ENCODE peak calls at places on chromosomes 5 and 9, in four cellular contexts. One of them, this sample, is unnamed.

GRCh38 chr9:121648799-121649198 is 2.6 kb upstream of the DAB2IP start:
- DNase-seq in activated CD4-positive, alpha-beta T cell treated with anti-CD3 and anti-CD28 coated beads, Interleukin-2, amount 10 ng/mL, durations not matched to agents 24 days and 14 days: no peak
- DNase-seq in NCI-H1417: no peak
- DNase-seq in BJ: no peak
- DNase-seq in this sample: no peak

GRCh38 chr9:34123682-34124081 is 2.8 kb downstream of the DCAF12 start:
- DNase-seq in activated CD4-positive, alpha-beta T cell treated with anti-CD3 and anti-CD28 coated beads, Interleukin-2, amount 10 ng/mL, durations not matched to agents 24 days and 14 days: peak
- DNase-seq in NCI-H1417: no peak
- DNase-seq in BJ: no peak
- DNase-seq in this sample: no peak

GRCh38 chr9:135519179-135519971 is 1.9 kb upstream of the LCN1 start:
- DNase-seq in activated CD4-positive, alpha-beta T cell treated with anti-CD3 and anti-CD28 coated beads, Interleukin-2, amount 10 ng/mL, durations not matched to agents 24 days and 14 days: no peak
- DNase-seq in NCI-H1417: no peak
- DNase-seq in BJ: no peak
- DNase-seq in this sample: no peak

GRCh38 chr5:168365581-168366081 is 74.2 kb downstream of the WWC1 start:
- DNase-seq in activated CD4-positive, alpha-beta T cell treated with anti-CD3 and anti-CD28 coated beads, Interleukin-2, amount 10 ng/mL, durations not matched to agents 24 days and 14 days: no peak
- DNase-seq in NCI-H1417: no peak
- DNase-seq in BJ: no peak
- DNase-seq in this sample: no peak

GRCh38 chr5:8981016-8981415 is 564.9 kb downstream of the SEMA5A start:
- DNase-seq in activated CD4-positive, alpha-beta T cell treated with anti-CD3 and anti-CD28 coated beads, Interleukin-2, amount 10 ng/mL, durations not matched to agents 24 days and 14 days: no peak
- DNase-seq in NCI-H1417: no peak
- DNase-seq in BJ: no peak
- DNase-seq in this sample: no peak

GRCh38 chr5:120252839-120253238 is 211.3 kb upstream of the PRR16 start:
- DNase-seq in activated CD4-positive, alpha-beta T cell treated with anti-CD3 and anti-CD28 coated beads, Interleukin-2, amount 10 ng/mL, durations not matched to agents 24 days and 14 days: no peak
- DNase-seq in NCI-H1417: peak
- DNase-seq in BJ: no peak
- DNase-seq in this sample: no peak

GRCh38 chr5:180054226-180054625 is 17.3 kb downstream of the RNF130 start:
- DNase-seq in activated CD4-positive, alpha-beta T cell treated with anti-CD3 and anti-CD28 coated beads, Interleukin-2, amount 10 ng/mL, durations not matched to agents 24 days and 14 days: no peak
- DNase-seq in NCI-H1417: no peak
- DNase-seq in BJ: no peak
- DNase-seq in this sample: no peak

GRCh38 chr5:76701298-76701697 is 14.6 kb upstream of the F2R start:
- DNase-seq in activated CD4-positive, alpha-beta T cell treated with anti-CD3 and anti-CD28 coated beads, Interleukin-2, amount 10 ng/mL, durations not matched to agents 24 days and 14 days: no peak
- DNase-seq in NCI-H1417: no peak
- DNase-seq in BJ: no peak
- DNase-seq in this sample: no peak

GRCh38 chr9:5892456-5893133 is 1.9 kb downstream of the MLANA start:
- DNase-seq in activated CD4-positive, alpha-beta T cell treated with anti-CD3 and anti-CD28 coated beads, Interleukin-2, amount 10 ng/mL, durations not matched to agents 24 days and 14 days: no peak
- DNase-seq in NCI-H1417: peak
- DNase-seq in BJ: no peak
- DNase-seq in this sample: no peak

GRCh38 chr5:142475102-142475501 is 150.3 kb upstream of the SPRY4 start:
- DNase-seq in activated CD4-positive, alpha-beta T cell treated with anti-CD3 and anti-CD28 coated beads, Interleukin-2, amount 10 ng/mL, durations not matched to agents 24 days and 14 days: no peak
- DNase-seq in NCI-H1417: no peak
- DNase-seq in BJ: no peak
- DNase-seq in this sample: no peak

GRCh38 chr9:72038408-72038807 is 22.0 kb downstream of the C9orf57 start:
- DNase-seq in activated CD4-positive, alpha-beta T cell treated with anti-CD3 and anti-CD28 coated beads, Interleukin-2, amount 10 ng/mL, durations not matched to agents 24 days and 14 days: no peak
- DNase-seq in NCI-H1417: peak
- DNase-seq in BJ: no peak
- DNase-seq in this sample: no peak

GRCh38 chr5:117486291-117486690 is 911.7 kb upstream of the SEMA6A start:
- DNase-seq in activated CD4-positive, alpha-beta T cell treated with anti-CD3 and anti-CD28 coated beads, Interleukin-2, amount 10 ng/mL, durations not matched to agents 24 days and 14 days: no peak
- DNase-seq in NCI-H1417: no peak
- DNase-seq in BJ: no peak
- DNase-seq in this sample: no peak

GRCh38 chr5:36644727-36645126 is 38.3 kb downstream of the SLC1A3 start:
- DNase-seq in activated CD4-positive, alpha-beta T cell treated with anti-CD3 and anti-CD28 coated beads, Interleukin-2, amount 10 ng/mL, durations not matched to agents 24 days and 14 days: no peak
- DNase-seq in NCI-H1417: no peak
- DNase-seq in BJ: no peak
- DNase-seq in this sample: no peak

GRCh38 chr5:174419523-174420132 is 304.8 kb upstream of the MSX2 start:
- DNase-seq in activated CD4-positive, alpha-beta T cell treated with anti-CD3 and anti-CD28 coated beads, Interleukin-2, amount 10 ng/mL, durations not matched to agents 24 days and 14 days: peak
- DNase-seq in NCI-H1417: peak
- DNase-seq in BJ: peak
- DNase-seq in this sample: peak

GRCh38 chr9:137167752-137168574 is 1.9 kb downstream of the LRRC26 start:
- DNase-seq in activated CD4-positive, alpha-beta T cell treated with anti-CD3 and anti-CD28 coated beads, Interleukin-2, amount 10 ng/mL, durations not matched to agents 24 days and 14 days: no peak
- DNase-seq in NCI-H1417: peak
- DNase-seq in BJ: no peak
- DNase-seq in this sample: no peak

GRCh38 chr5:177542816-177543472 is 11.4 kb downstream of the FAM193B start:
- DNase-seq in activated CD4-positive, alpha-beta T cell treated with anti-CD3 and anti-CD28 coated beads, Interleukin-2, amount 10 ng/mL, durations not matched to agents 24 days and 14 days: no peak
- DNase-seq in NCI-H1417: no peak
- DNase-seq in BJ: no peak
- DNase-seq in this sample: no peak

GRCh38 chr9:36765077-36765390 is 192.3 kb downstream of the MELK start:
- DNase-seq in activated CD4-positive, alpha-beta T cell treated with anti-CD3 and anti-CD28 coated beads, Interleukin-2, amount 10 ng/mL, durations not matched to agents 24 days and 14 days: no peak
- DNase-seq in NCI-H1417: no peak
- DNase-seq in BJ: no peak
- DNase-seq in this sample: no peak

GRCh38 chr9:137390553-137391410 is 32.2 kb downstream of the EXD3 start:
- DNase-seq in activated CD4-positive, alpha-beta T cell treated with anti-CD3 and anti-CD28 coated beads, Interleukin-2, amount 10 ng/mL, durations not matched to agents 24 days and 14 days: no peak
- DNase-seq in NCI-H1417: peak
- DNase-seq in BJ: no peak
- DNase-seq in this sample: no peak

GRCh38 chr5:132498686-132499271 is 8.2 kb upstream of the IRF1 start:
- DNase-seq in activated CD4-positive, alpha-beta T cell treated with anti-CD3 and anti-CD28 coated beads, Interleukin-2, amount 10 ng/mL, durations not matched to agents 24 days and 14 days: peak
- DNase-seq in NCI-H1417: no peak
- DNase-seq in BJ: no peak
- DNase-seq in this sample: no peak

GRCh38 chr9:108416321-108416720 is 439.5 kb downstream of the ACTL7B start:
- DNase-seq in activated CD4-positive, alpha-beta T cell treated with anti-CD3 and anti-CD28 coated beads, Interleukin-2, amount 10 ng/mL, durations not matched to agents 24 days and 14 days: no peak
- DNase-seq in NCI-H1417: peak
- DNase-seq in BJ: no peak
- DNase-seq in this sample: no peak

GRCh38 chr9:97511762-97512429 is 10.4 kb downstream of the TMOD1 start:
- DNase-seq in activated CD4-positive, alpha-beta T cell treated with anti-CD3 and anti-CD28 coated beads, Interleukin-2, amount 10 ng/mL, durations not matched to agents 24 days and 14 days: no peak
- DNase-seq in NCI-H1417: no peak
- DNase-seq in BJ: no peak
- DNase-seq in this sample: no peak

GRCh38 chr5:125424374-125424773 is 677.9 kb upstream of the ZNF608 start:
- DNase-seq in activated CD4-positive, alpha-beta T cell treated with anti-CD3 and anti-CD28 coated beads, Interleukin-2, amount 10 ng/mL, durations not matched to agents 24 days and 14 days: no peak
- DNase-seq in NCI-H1417: peak
- DNase-seq in BJ: no peak
- DNase-seq in this sample: no peak

GRCh38 chr9:100167176-100167575 is 68.1 kb downstream of the INVS start:
- DNase-seq in activated CD4-positive, alpha-beta T cell treated with anti-CD3 and anti-CD28 coated beads, Interleukin-2, amount 10 ng/mL, durations not matched to agents 24 days and 14 days: no peak
- DNase-seq in NCI-H1417: no peak
- DNase-seq in BJ: no peak
- DNase-seq in this sample: no peak

GRCh38 chr5:137201876-137202275 is 297.2 kb downstream of the SPOCK1 start:
- DNase-seq in activated CD4-positive, alpha-beta T cell treated with anti-CD3 and anti-CD28 coated beads, Interleukin-2, amount 10 ng/mL, durations not matched to agents 24 days and 14 days: no peak
- DNase-seq in NCI-H1417: no peak
- DNase-seq in BJ: no peak
- DNase-seq in this sample: no peak

GRCh38 chr5:15510816-15511215 is 10.8 kb downstream of the FBXL7 start:
- DNase-seq in activated CD4-positive, alpha-beta T cell treated with anti-CD3 and anti-CD28 coated beads, Interleukin-2, amount 10 ng/mL, durations not matched to agents 24 days and 14 days: no peak
- DNase-seq in NCI-H1417: no peak
- DNase-seq in BJ: no peak
- DNase-seq in this sample: no peak

GRCh38 chr5:147576646-147577535 is 67.0 kb upstream of the DPYSL3 start:
- DNase-seq in activated CD4-positive, alpha-beta T cell treated with anti-CD3 and anti-CD28 coated beads, Interleukin-2, amount 10 ng/mL, durations not matched to agents 24 days and 14 days: peak
- DNase-seq in NCI-H1417: peak
- DNase-seq in BJ: no peak
- DNase-seq in this sample: no peak

GRCh38 chr5:116865651-116866050 is 291.0 kb upstream of the SEMA6A start:
- DNase-seq in activated CD4-positive, alpha-beta T cell treated with anti-CD3 and anti-CD28 coated beads, Interleukin-2, amount 10 ng/mL, durations not matched to agents 24 days and 14 days: no peak
- DNase-seq in NCI-H1417: no peak
- DNase-seq in BJ: no peak
- DNase-seq in this sample: no peak

GRCh38 chr5:125829349-125829748 is 593.9 kb upstream of the GRAMD2B start:
- DNase-seq in activated CD4-positive, alpha-beta T cell treated with anti-CD3 and anti-CD28 coated beads, Interleukin-2, amount 10 ng/mL, durations not matched to agents 24 days and 14 days: no peak
- DNase-seq in NCI-H1417: no peak
- DNase-seq in BJ: no peak
- DNase-seq in this sample: no peak

GRCh38 chr9:30944741-30945280 is 1439.6 kb upstream of the ACO1 start:
- DNase-seq in activated CD4-positive, alpha-beta T cell treated with anti-CD3 and anti-CD28 coated beads, Interleukin-2, amount 10 ng/mL, durations not matched to agents 24 days and 14 days: no peak
- DNase-seq in NCI-H1417: no peak
- DNase-seq in BJ: no peak
- DNase-seq in this sample: no peak

GRCh38 chr5:56656816-56657740 is 158.3 kb upstream of the MAP3K1 start:
- DNase-seq in activated CD4-positive, alpha-beta T cell treated with anti-CD3 and anti-CD28 coated beads, Interleukin-2, amount 10 ng/mL, durations not matched to agents 24 days and 14 days: no peak
- DNase-seq in NCI-H1417: no peak
- DNase-seq in BJ: no peak
- DNase-seq in this sample: no peak

GRCh38 chr9:91541744-91542143 is 118.1 kb upstream of the NFIL3 start:
- DNase-seq in activated CD4-positive, alpha-beta T cell treated with anti-CD3 and anti-CD28 coated beads, Interleukin-2, amount 10 ng/mL, durations not matched to agents 24 days and 14 days: no peak
- DNase-seq in NCI-H1417: no peak
- DNase-seq in BJ: no peak
- DNase-seq in this sample: no peak

GRCh38 chr5:168879929-168880328 is 300.8 kb upstream of the PANK3 start:
- DNase-seq in activated CD4-positive, alpha-beta T cell treated with anti-CD3 and anti-CD28 coated beads, Interleukin-2, amount 10 ng/mL, durations not matched to agents 24 days and 14 days: no peak
- DNase-seq in NCI-H1417: no peak
- DNase-seq in BJ: no peak
- DNase-seq in this sample: no peak

GRCh38 chr5:158642852-158643251 is 456.9 kb downstream of the EBF1 start:
- DNase-seq in activated CD4-positive, alpha-beta T cell treated with anti-CD3 and anti-CD28 coated beads, Interleukin-2, amount 10 ng/mL, durations not matched to agents 24 days and 14 days: peak
- DNase-seq in NCI-H1417: no peak
- DNase-seq in BJ: no peak
- DNase-seq in this sample: no peak

GRCh38 chr5:92912280-92912679 is 668.7 kb downstream of the NR2F1-AS1 start:
- DNase-seq in activated CD4-positive, alpha-beta T cell treated with anti-CD3 and anti-CD28 coated beads, Interleukin-2, amount 10 ng/mL, durations not matched to agents 24 days and 14 days: no peak
- DNase-seq in NCI-H1417: peak
- DNase-seq in BJ: no peak
- DNase-seq in this sample: no peak

GRCh38 chr5:158722940-158723339 is 376.8 kb downstream of the EBF1 start:
- DNase-seq in activated CD4-positive, alpha-beta T cell treated with anti-CD3 and anti-CD28 coated beads, Interleukin-2, amount 10 ng/mL, durations not matched to agents 24 days and 14 days: no peak
- DNase-seq in NCI-H1417: no peak
- DNase-seq in BJ: no peak
- DNase-seq in this sample: no peak

GRCh38 chr9:27053369-27054057 is 48.0 kb upstream of the LRRC19 start:
- DNase-seq in activated CD4-positive, alpha-beta T cell treated with anti-CD3 and anti-CD28 coated beads, Interleukin-2, amount 10 ng/mL, durations not matched to agents 24 days and 14 days: no peak
- DNase-seq in NCI-H1417: no peak
- DNase-seq in BJ: no peak
- DNase-seq in this sample: no peak

GRCh38 chr9:19286634-19287188 is 56.2 kb downstream of the DENND4C start:
- DNase-seq in activated CD4-positive, alpha-beta T cell treated with anti-CD3 and anti-CD28 coated beads, Interleukin-2, amount 10 ng/mL, durations not matched to agents 24 days and 14 days: no peak
- DNase-seq in NCI-H1417: peak
- DNase-seq in BJ: no peak
- DNase-seq in this sample: no peak